ENCODE peak calls at places on chromosome 9, in four cellular contexts. U is left ventricle myocardium inferior; Z is AG04450; F is CD4-positive, alpha-beta memory T cell. D is an unnamed sample.
A peak's percentile ranks its signal among the peaks of the same experiment; 100 is the strongest.

GRCh38 chr9:7970666-7971335 is 171.2 kb upstream of the DMAC1 start:
- DNase-seq in Z (no peak), F (no peak), U (no peak), D (no peak)

GRCh38 chr9:21677834-21678233 is 124.6 kb upstream of the MTAP start:
- DNase-seq in Z (no peak), F (no peak), U (no peak), D (no peak)

GRCh38 chr9:129712595-129713524 is 40.0 kb downstream of the PTGES start:
- DNase-seq in F (no peak), Z (peak; percentile 41), U (no peak), D (no peak)

GRCh38 chr9:114893221-114893620 is 37.2 kb downstream of the TNFSF8 start:
- DNase-seq in Z (no peak), F (no peak), U (no peak), D (no peak)

GRCh38 chr9:136080716-136081112 is 14.4 kb downstream of the NACC2 start:
- DNase-seq in U (no peak), Z (no peak), F (no peak), D (no peak)

GRCh38 chr9:128634111-128634510 is 22.5 kb downstream of the DYNC2I2 start:
- DNase-seq in U (no peak), F (no peak), Z (no peak), D (no peak)

GRCh38 chr9:136700959-136701664 is 11.3 kb upstream of the DIPK1B start:
- DNase-seq in F (peak; percentile 61), U (no peak), Z (no peak), D (peak; percentile 41)

GRCh38 chr9:91127653-91128052 is 234.1 kb downstream of the AUH start:
- DNase-seq in Z (no peak), U (no peak), F (no peak), D (no peak)

GRCh38 chr9:136943291-136944093 is 1.0 kb downstream of the FBXW5 start:
- DNase-seq in Z (no peak), F (peak; percentile 34), U (no peak), D (no peak)

GRCh38 chr9:133825555-133826198 is 87.5 kb upstream of the SARDH start:
- DNase-seq in Z (peak; percentile 36), U (no peak), F (no peak), D (no peak)

GRCh38 chr9:134208981-134209725 is 44.8 kb upstream of the RNU6ATAC start:
- DNase-seq in F (no peak), Z (no peak), U (no peak), D (no peak)

GRCh38 chr9:34035656-34036055 is 13.0 kb downstream of the UBAP2 start:
- DNase-seq in F (no peak), Z (no peak), U (no peak), D (no peak)

GRCh38 chr9:20225841-20226240 is 396.5 kb downstream of the MLLT3 start:
- DNase-seq in U (no peak), Z (no peak), F (no peak), D (no peak)

GRCh38 chr9:136109351-136110081 is 9.2 kb downstream of the TMEM250 start:
- DNase-seq in F (peak; percentile 91), Z (peak; percentile 67), U (peak; percentile 92), D (peak; percentile 89)

GRCh38 chr9:69056416-69056815 is 20.9 kb downstream of the FXN start:
- DNase-seq in Z (no peak), F (no peak), U (no peak), D (no peak)

GRCh38 chr9:133188006-133188842 is 20.8 kb downstream of the OBP2B start:
- DNase-seq in F (no peak), Z (no peak), U (no peak), D (no peak)

GRCh38 chr9:83299556-83299955 is 236.6 kb upstream of the RASEF start:
- DNase-seq in F (no peak), Z (no peak), U (no peak), D (no peak)

GRCh38 chr9:132572921-132573320 is 9.5 kb upstream of the BARHL1 start:
- DNase-seq in F (no peak), U (no peak), Z (no peak), D (no peak)

GRCh38 chr9:129894106-129894823 is 59.0 kb downstream of the USP20 start:
- DNase-seq in F (peak; percentile 77), Z (no peak), U (no peak), D (no peak)

GRCh38 chr9:89956907-89957306 is 352.1 kb downstream of the GADD45G start:
- DNase-seq in U (no peak), F (no peak), Z (no peak), D (no peak)

GRCh38 chr9:93453047-93453914 is at the start of gene FAM120AOS:
- DNase-seq in F (peak; percentile 80), Z (peak; percentile 91), U (peak; percentile 92), D (peak; percentile 81)

GRCh38 chr9:36191290-36191645 is 547 bp downstream of the CLTA start:
- DNase-seq in U (peak; percentile 41), F (peak; percentile 43), Z (no peak), D (peak; percentile 19)

GRCh38 chr9:129333961-129334743 is 156.1 kb upstream of the IER5L start:
- DNase-seq in F (no peak), Z (peak; percentile 87), U (peak; percentile 93), D (no peak)

GRCh38 chr9:134575817-134576176 is 65.8 kb upstream of the COL5A1 start:
- DNase-seq in F (no peak), Z (no peak), U (no peak), D (no peak)

GRCh38 chr9:115649991-115650472 is 503.6 kb upstream of the PAPPA start:
- DNase-seq in Z (peak; percentile 87), U (peak; percentile 58), F (no peak), D (no peak)

GRCh38 chr9:12195456-12195855 is 497.7 kb upstream of the TYRP1 start:
- DNase-seq in U (no peak), F (no peak), Z (no peak), D (no peak)

GRCh38 chr9:12185856-12186255 is 507.3 kb upstream of the TYRP1 start:
- DNase-seq in Z (no peak), U (no peak), F (no peak), D (no peak)

GRCh38 chr9:12191630-12192029 is 501.6 kb upstream of the TYRP1 start:
- DNase-seq in F (no peak), U (no peak), Z (no peak), D (no peak)
- H3K9me3 ChIP-seq in F (no peaks in the 10 kb centered on the region), U (no peaks in the 10 kb centered on the region), Z (peaks cover 4% of the 10 kb centered on the region), D (no peaks in the 10 kb centered on the region)

GRCh38 chr9:102237520-102237919 is 499.1 kb upstream of the GRIN3A start:
- DNase-seq in F (no peak), U (no peak), Z (no peak), D (no peak)
- H3K9me3 ChIP-seq in F (no peaks in the 10 kb centered on the region), U (no peaks in the 10 kb centered on the region), Z (peaks cover 11% of the 10 kb centered on the region), D (no peaks in the 10 kb centered on the region)

GRCh38 chr9:137987244-137988030 is 109.9 kb downstream of the CACNA1B start:
- DNase-seq in U (no peak), Z (no peak), F (no peak), D (no peak)

GRCh38 chr9:137989999-137990715 is 112.6 kb downstream of the CACNA1B start:
- DNase-seq in U (no peak), Z (no peak), F (no peak), D (no peak)

GRCh38 chr9:137988051-137988450 is 110.5 kb downstream of the CACNA1B start:
- DNase-seq in F (no peak), Z (no peak), U (no peak), D (no peak)

GRCh38 chr9:137989156-137989555 is 111.6 kb downstream of the CACNA1B start:
- DNase-seq in U (no peak), F (no peak), Z (no peak), D (no peak)

DNA sequence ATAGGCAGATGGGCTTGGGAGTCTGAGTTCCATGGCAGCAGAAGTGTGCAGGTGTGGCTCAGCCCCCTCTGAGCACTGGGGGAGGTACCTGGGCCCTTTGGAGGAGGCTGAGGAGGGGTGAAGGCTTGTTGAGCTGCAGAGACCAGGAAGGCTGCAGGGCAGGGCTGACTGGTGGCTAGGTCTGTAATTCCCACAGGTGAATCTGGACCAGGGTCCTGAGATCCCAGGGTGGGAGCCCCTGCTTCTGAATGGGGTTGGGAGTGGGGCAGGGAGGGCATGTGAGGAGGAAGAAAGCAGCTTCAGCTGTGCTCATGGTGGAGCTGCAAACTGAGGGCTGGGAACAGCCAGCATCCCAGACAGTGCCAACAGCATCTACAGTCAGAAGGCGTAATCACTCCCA is 111.1 kb downstream of the CACNA1B start:
- DNase-seq in F (no peak), Z (no peak), U (no peak), D (no peak)
- H3K9me3 ChIP-seq in F (no peaks in the 10 kb centered on the region), Z (peaks cover 61% of the 10 kb centered on the region), U (no peaks in the 10 kb centered on the region), D (no peaks in the 10 kb centered on the region)

DNA sequence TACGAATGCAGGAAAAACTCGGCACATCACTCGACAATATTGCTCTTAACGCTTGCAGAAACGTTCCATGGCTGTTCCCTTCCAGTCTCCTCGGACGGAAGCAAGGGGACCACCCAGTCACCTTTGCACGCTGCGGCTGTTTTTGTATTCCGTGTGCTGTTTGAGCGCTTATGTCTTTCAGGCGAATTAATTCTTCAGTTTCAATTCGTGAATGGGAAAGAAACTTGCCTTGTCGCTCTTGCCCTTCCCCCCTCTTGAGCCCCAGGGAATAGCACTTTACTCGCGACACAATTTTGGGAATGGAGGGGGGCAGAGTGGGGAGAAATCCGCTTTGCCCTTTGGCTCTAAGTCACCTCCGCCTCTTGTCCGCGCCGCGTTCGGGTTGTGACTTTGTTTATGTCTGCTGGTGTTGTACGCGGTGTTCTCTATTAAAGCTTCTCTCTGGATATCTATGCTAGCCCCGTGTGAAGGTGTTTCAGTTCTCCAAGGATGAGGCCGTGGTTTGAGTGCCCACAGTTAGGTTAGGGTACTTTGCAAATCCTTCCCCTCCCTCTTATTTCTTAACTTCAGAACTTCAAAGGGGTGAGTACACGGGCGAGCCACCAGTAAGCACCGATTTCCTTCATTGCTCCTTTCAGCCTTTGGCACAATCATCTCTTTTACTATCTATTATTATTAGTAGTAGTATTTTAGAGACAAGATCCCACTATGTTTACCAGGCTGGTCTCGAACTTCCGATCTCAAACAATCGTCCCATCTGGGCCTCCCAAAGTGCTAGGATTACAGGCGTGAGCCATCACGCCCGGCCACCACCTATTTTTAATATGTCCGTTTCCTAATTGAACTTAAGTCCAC is 2.7 kb downstream of the FOXB2 start:
- DNase-seq in Z (no peak), F (no peak), U (no peak), D (no peak)
- H3K9me3 ChIP-seq in Z (peaks cover 22% of the 10 kb centered on the region), F (no peaks in the 10 kb centered on the region), U (no peaks in the 10 kb centered on the region), D (no peaks in the 10 kb centered on the region)